ENCODE peak calls at places on chromosomes 3 and 15, in eight cellular contexts. D, S, U, E, H, V, Q and R are unnamed samples.
A peak's percentile ranks its signal among the peaks of the same experiment; 100 is the strongest.

GRCh38 chr15:64232400-64232799 is 69.6 kb upstream of the PPIB start:
- DNase-seq in S (peak; percentile 55), E (no peak), H (peak; percentile 2), V (no peak), D (no peak), Q (no peak), U (no peak), R (no peak)

GRCh38 chr15:63013052-63013808 is 29.3 kb upstream of the TPM1 start:
- DNase-seq in V (no peak), E (no peak), S (no peak), D (peak; percentile 45), U (no peak), Q (no peak), H (peak; percentile 25), R (no peak)

GRCh38 chr3:49600781-49601180 is 46.5 kb downstream of the BSN start:
- DNase-seq in D (peak; percentile 24), E (no peak), U (no peak), Q (no peak), V (no peak), H (no peak), S (no peak), R (no peak)

GRCh38 chr15:59516655-59517461 is 78.9 kb downstream of the FAM81A start:
- DNase-seq in Q (no peak), V (no peak), D (no peak), H (no peak), S (no peak), E (no peak), U (no peak), R (no peak)

GRCh38 chr3:159186581-159186980 is 384.7 kb downstream of the MFSD1 start:
- DNase-seq in S (no peak), V (no peak), H (no peak), E (no peak), D (no peak), Q (no peak), U (no peak), R (no peak)

GRCh38 chr3:52289747-52290595 is 2.3 kb downstream of the GLYCTK start:
- DNase-seq in S (no peak), V (no peak), E (no peak), H (peak; percentile 65), Q (no peak), U (no peak), D (no peak), R (no peak)

GRCh38 chr3:20401253-20401652 is 215.2 kb upstream of the SGO1 start:
- DNase-seq in Q (no peak), D (no peak), V (no peak), S (no peak), H (no peak), E (no peak), U (no peak), R (no peak)

GRCh38 chr3:15539066-15539465 is 17.6 kb upstream of the COLQ start:
- DNase-seq in H (no peak), D (no peak), U (no peak), V (no peak), S (no peak), E (no peak), Q (no peak), R (peak; percentile 0)

GRCh38 chr3:157294444-157294843 is 134.5 kb upstream of the CCNL1 start:
- DNase-seq in H (no peak), D (no peak), U (no peak), V (no peak), E (no peak), Q (no peak), S (no peak), R (peak; percentile 16)

GRCh38 chr3:10459954-10460754 is 45.2 kb downstream of the ATP2B2 start:
- DNase-seq in H (peak; percentile 51), Q (no peak), U (peak; percentile 42), V (peak; percentile 34), S (peak; percentile 91), E (no peak), D (peak; percentile 80), R (no peak)

GRCh38 chr15:71328453-71328852 is 213.2 kb downstream of the THSD4 start:
- DNase-seq in D (no peak), U (no peak), S (no peak), Q (no peak), V (no peak), E (no peak), H (no peak), R (no peak)

GRCh38 chr3:178823140-178823539 is 248.5 kb downstream of the ZMAT3 start:
- DNase-seq in D (no peak), U (no peak), E (no peak), S (no peak), H (peak; percentile 40), Q (peak; percentile 84), V (no peak), R (no peak)

GRCh38 chr3:178436773-178437172 is 99.5 kb upstream of the KCNMB2 start:
- DNase-seq in U (no peak), E (no peak), H (peak; percentile 66), V (no peak), S (peak; percentile 71), Q (peak; percentile 50), D (peak; percentile 50), R (peak; percentile 89)

GRCh38 chr3:134495980-134496379 is 10.1 kb downstream of the CEP63 start:
- DNase-seq in D (no peak), Q (no peak), H (no peak), E (no peak), U (no peak), V (no peak), S (no peak), R (no peak)

GRCh38 chr3:197896421-197896820 is 53.6 kb upstream of the RPL35A start:
- DNase-seq in V (no peak), Q (no peak), U (no peak), S (no peak), H (no peak), E (no peak), D (no peak), R (peak; percentile 5)

GRCh38 chr3:40645883-40646282 is 121.1 kb downstream of the ZNF621 start:
- DNase-seq in H (no peak), V (no peak), D (no peak), Q (no peak), U (no peak), S (no peak), E (no peak), R (peak; percentile 47)

GRCh38 chr15:50828610-50829206 is 63.2 kb upstream of the SPPL2A start:
- DNase-seq in V (no peak), U (no peak), E (no peak), S (peak; percentile 77), Q (no peak), H (peak; percentile 29), D (peak; percentile 80), R (peak; percentile 42)

GRCh38 chr15:27412413-27412812 is 441.4 kb downstream of the GABRG3 start:
- DNase-seq in Q (peak; percentile 31), E (no peak), D (no peak), V (no peak), U (no peak), S (no peak), H (peak; percentile 85), R (peak; percentile 94)

GRCh38 chr15:62572797-62573196 is 407.7 kb upstream of the C2CD4B start:
- DNase-seq in E (no peak), S (no peak), D (no peak), U (no peak), H (no peak), Q (no peak), V (no peak), R (no peak)

GRCh38 chr3:182921665-182922355 is 58.5 kb downstream of the DCUN1D1 start:
- DNase-seq in Q (no peak), S (peak; percentile 82), E (no peak), H (no peak), D (no peak), V (no peak), U (no peak), R (no peak)

GRCh38 chr15:20341901-20342605 is 199.5 kb downstream of the GOLGA6L6 start:
- DNase-seq in V (no peak), D (no peak), S (no peak), Q (no peak), H (no peak), U (no peak), E (no peak), R (no peak)

GRCh38 chr3:123397050-123397590 is 51.8 kb downstream of the ADCY5 start:
- DNase-seq in U (no peak), E (no peak), S (no peak), H (no peak), Q (no peak), V (no peak), D (no peak), R (no peak)

GRCh38 chr3:125375950-125376679 is 990 bp upstream of the ZNF148 start:
- DNase-seq in V (no peak), H (peak; percentile 61), S (no peak), E (no peak), D (peak; percentile 12), U (no peak), Q (no peak), R (peak; percentile 97)

GRCh38 chr3:42387802-42388651 is 22.4 kb downstream of the LYZL4 start:
- DNase-seq in Q (no peak), D (no peak), V (no peak), E (no peak), H (no peak), S (no peak), U (peak; percentile 7), R (no peak)

GRCh38 chr15:78167227-78167888 is 18.2 kb downstream of the IDH3A start:
- DNase-seq in S (no peak), U (peak; percentile 18), Q (no peak), H (peak; percentile 80), V (no peak), E (no peak), D (no peak), R (no peak)

GRCh38 chr15:100708916-100709315 is 106.5 kb downstream of the ASB7 start:
- DNase-seq in S (no peak), E (no peak), V (no peak), D (no peak), H (no peak), U (no peak), Q (no peak), R (no peak)

GRCh38 chr3:133673746-133674145 is 12.0 kb upstream of the TOPBP1 start:
- DNase-seq in V (no peak), Q (no peak), E (no peak), U (no peak), H (no peak), D (no peak), S (no peak), R (no peak)

GRCh38 chr15:75640483-75641175 is 605 bp upstream of the IMP3 start:
- DNase-seq in H (peak; percentile 86), D (no peak), V (no peak), Q (peak; percentile 72), S (peak; percentile 90), U (peak; percentile 67), E (no peak), R (peak; percentile 78)

GRCh38 chr3:171099911-171100310 is 73.4 kb upstream of the SLC2A2 start:
- DNase-seq in U (no peak), Q (no peak), S (no peak), H (no peak), V (no peak), D (no peak), E (no peak), R (no peak)

GRCh38 chr3:128231596-128231995 is 78.3 kb downstream of the EEFSEC start:
- DNase-seq in H (no peak), Q (no peak), S (no peak), E (no peak), D (no peak), V (no peak), U (no peak), R (no peak)

GRCh38 chr3:102129774-102130608 is 280.7 kb downstream of the NFKBIZ start:
- DNase-seq in Q (no peak), S (no peak), U (no peak), H (peak; percentile 34), V (no peak), E (no peak), D (peak; percentile 26), R (no peak)

GRCh38 chr15:93034512-93034911 is 54.5 kb downstream of the RGMA start:
- DNase-seq in S (no peak), U (no peak), D (no peak), V (no peak), H (no peak), E (no peak), Q (no peak), R (no peak)

GRCh38 chr3:44992555-44993470 is 16.8 kb downstream of the EXOSC7 start:
- DNase-seq in D (peak; percentile 28), U (no peak), Q (no peak), S (peak; percentile 41), E (no peak), H (peak; percentile 10), V (no peak), R (peak; percentile 25)

GRCh38 chr15:37056168-37056893 is 44.0 kb downstream of the MEIS2 start:
- DNase-seq in Q (no peak), V (no peak), E (no peak), U (no peak), D (no peak), H (no peak), S (peak; percentile 16), R (peak; percentile 97)